ENCODE peak calls at places on chromosomes 3 and 15, in four cellular contexts. U is CD8-positive, alpha-beta memory T cell; H is A172; Y is mesothelial cell of epicardium. E is an unnamed sample.

GRCh38 chr3:47347217-47347801 is 33.5 kb upstream of the PTPN23 start:
- DNase-seq in U (no peak), H (peak), Y (no peak), E (no peak)

GRCh38 chr3:10936686-10937085 is 55.9 kb upstream of the SLC6A1 start:
- DNase-seq in U (no peak), H (no peak), Y (no peak), E (peak)

GRCh38 chr3:184003187-184003967 is 14.3 kb downstream of the ABCC5 start:
- DNase-seq in U (no peak), H (no peak), Y (no peak), E (no peak)

GRCh38 chr3:35946121-35946856 is 307.0 kb downstream of the ARPP21 start:
- DNase-seq in U (no peak), H (peak), Y (no peak), E (no peak)

GRCh38 chr15:95741830-95742229 is 588.7 kb upstream of the NR2F2 start:
- DNase-seq in U (no peak), H (no peak), Y (no peak), E (no peak)

GRCh38 chr3:100401674-100402036 is 316 bp downstream of the LNP1 start:
- DNase-seq in U (no peak), H (no peak), Y (no peak), E (no peak)

GRCh38 chr3:12588039-12588673 is 31.3 kb downstream of the MKRN2 start:
- DNase-seq in U (no peak), H (no peak), Y (no peak), E (no peak)

GRCh38 chr3:69110941-69111546 is 11.4 kb downstream of the LMOD3 start:
- DNase-seq in U (no peak), H (no peak), Y (no peak), E (no peak)

GRCh38 chr3:15326037-15326436 is 6.3 kb downstream of the SH3BP5 start:
- DNase-seq in U (no peak), H (no peak), Y (no peak), E (peak)

GRCh38 chr15:85761635-85762034 is 33.1 kb downstream of the KLHL25 start:
- DNase-seq in U (no peak), H (no peak), Y (no peak), E (no peak)

GRCh38 chr3:59559721-59560514 is 510.1 kb upstream of the CFAP20DC start:
- DNase-seq in U (no peak), H (peak), Y (no peak), E (no peak)

GRCh38 chr3:129942296-129942695 is 32.2 kb upstream of the TRH start:
- DNase-seq in U (peak), H (peak), Y (no peak), E (peak)

GRCh38 chr3:194961555-194961954 is 275.9 kb downstream of the FAM43A start:
- DNase-seq in U (no peak), H (no peak), Y (no peak), E (no peak)

GRCh38 chr15:92714071-92714456 is 58.5 kb upstream of the FAM174B start:
- DNase-seq in U (no peak), H (peak), Y (no peak), E (no peak)

GRCh38 chr15:67504796-67505195 is 16.1 kb upstream of the C15orf61 start:
- DNase-seq in U (no peak), H (peak), Y (no peak), E (no peak)

GRCh38 chr3:11282250-11283125 is 10.3 kb downstream of the ATG7 start:
- DNase-seq in U (no peak), H (no peak), Y (no peak), E (no peak)

GRCh38 chr3:130903412-130903908 is 9.6 kb downstream of the ATP2C1 start:
- DNase-seq in U (no peak), H (no peak), Y (no peak), E (no peak)